ENCODE peak calls at places on chromosome X, in seven cellular contexts. T is tibial nerve; E is Peyer's patch; M is astrocyte of the spinal cord; Y is uterus; H is effector memory CD4-positive, alpha-beta T cell; P is heart right ventricle. N is an unnamed sample.

GRCh38 chrX:25807022-25807421 is 331.1 kb upstream of the MAGEB18 start:
- DNase-seq in T (no peak), E (no peak), M (no peak), Y (no peak), H (no peak), P (no peak), N (no peak)

GRCh38 chrX:100931218-100931924 is 2.7 kb upstream of the XKRX start:
- DNase-seq in T (no peak), E (no peak), M (no peak), Y (no peak), H (no peak), P (no peak), N (no peak)

GRCh38 chrX:9785944-9786741 is at the start of gene SHROOM2:
- DNase-seq in T (no peak), E (no peak), M (no peak), Y (no peak), H (no peak), P (no peak), N (no peak)

GRCh38 chrX:37998586-37999267 is 7.6 kb upstream of the SYTL5 start:
- DNase-seq in T (no peak), E (no peak), M (peak; percentile 58), Y (no peak), H (no peak), P (no peak), N (no peak)

GRCh38 chrX:153634832-153635231 is 12.2 kb upstream of the DUSP9 start:
- DNase-seq in T (no peak), E (no peak), M (no peak), Y (peak; percentile 3), H (no peak), P (no peak), N (no peak)

GRCh38 chrX:113058634-113059033 is 218.0 kb upstream of the AMOT start:
- DNase-seq in T (no peak), E (no peak), M (peak; percentile 1), Y (no peak), H (no peak), P (no peak), N (no peak)

GRCh38 chrX:150806827-150807226 is 91.6 kb downstream of the CD99L2 start:
- DNase-seq in T (no peak), E (no peak), M (no peak), Y (no peak), H (no peak), P (no peak), N (no peak)

GRCh38 chrX:50448565-50448964 is 22.1 kb downstream of the DGKK start:
- DNase-seq in T (no peak), E (peak; percentile 72), M (no peak), Y (no peak), H (no peak), P (no peak), N (no peak)

GRCh38 chrX:11381464-11381863 is 88.3 kb downstream of the AMELX start:
- DNase-seq in T (peak; percentile 59), E (peak; percentile 48), M (peak; percentile 58), Y (peak; percentile 38), H (no peak), P (no peak), N (no peak)

GRCh38 chrX:123920065-123920785 is 41.3 kb upstream of the STAG2 start:
- DNase-seq in T (no peak), E (no peak), M (peak; percentile 71), Y (no peak), H (no peak), P (no peak), N (no peak)

GRCh38 chrX:115399306-115399705 is 109.8 kb downstream of the LUZP4 start:
- DNase-seq in T (no peak), E (no peak), M (no peak), Y (no peak), H (no peak), P (no peak), N (no peak)

GRCh38 chrX:1534321-1535168 is 2.4 kb downstream of the P2RY8 start:
- DNase-seq in T (no peak), E (peak; percentile 49), M (no peak), Y (no peak), H (no peak), P (no peak), N (no peak)

GRCh38 chrX:31036895-31037294 is 34.9 kb downstream of the FTHL17 start:
- DNase-seq in T (peak; percentile 24), E (peak; percentile 70), M (peak; percentile 44), Y (peak; percentile 15), H (no peak), P (no peak), N (peak; percentile 40)

GRCh38 chrX:131279617-131280016 is 9.5 kb downstream of the IGSF1 start:
- DNase-seq in T (no peak), E (no peak), M (no peak), Y (no peak), H (no peak), P (no peak), N (no peak)

GRCh38 chrX:120672389-120672788 is 42.5 kb upstream of the C1GALT1C1 start:
- DNase-seq in T (peak; percentile 58), E (no peak), M (peak; percentile 84), Y (peak; percentile 56), H (no peak), P (peak; percentile 36), N (peak; percentile 8)

GRCh38 chrX:70494441-70494840 is 49.8 kb downstream of the DLG3 start:
- DNase-seq in T (no peak), E (no peak), M (no peak), Y (no peak), H (no peak), P (no peak), N (no peak)

GRCh38 chrX:152428596-152428995 is 22.5 kb downstream of the GABRA3 start:
- DNase-seq in T (no peak), E (no peak), M (no peak), Y (no peak), H (no peak), P (no peak), N (no peak)

GRCh38 chrX:1261285-1261684 is 7.3 kb upstream of the CSF2RA start:
- DNase-seq in T (no peak), E (no peak), M (no peak), Y (no peak), H (no peak), P (no peak), N (no peak)

GRCh38 chrX:11886745-11887144 is 128.7 kb downstream of the MSL3 start:
- DNase-seq in T (no peak), E (no peak), M (peak; percentile 58), Y (no peak), H (no peak), P (no peak), N (peak; percentile 54)

GRCh38 chrX:55142919-55143310 is 54.1 kb downstream of the PAGE2 start:
- DNase-seq in T (no peak), E (no peak), M (no peak), Y (no peak), H (no peak), P (no peak), N (no peak)
- H3K4me3 ChIP-seq in T (no peak overlapping the region), E (no peak overlapping the region), M (no peak overlapping the region), Y (no peak overlapping the region), H (no peak overlapping the region), P (no peak overlapping the region), N (no peak overlapping the region)

DNA sequence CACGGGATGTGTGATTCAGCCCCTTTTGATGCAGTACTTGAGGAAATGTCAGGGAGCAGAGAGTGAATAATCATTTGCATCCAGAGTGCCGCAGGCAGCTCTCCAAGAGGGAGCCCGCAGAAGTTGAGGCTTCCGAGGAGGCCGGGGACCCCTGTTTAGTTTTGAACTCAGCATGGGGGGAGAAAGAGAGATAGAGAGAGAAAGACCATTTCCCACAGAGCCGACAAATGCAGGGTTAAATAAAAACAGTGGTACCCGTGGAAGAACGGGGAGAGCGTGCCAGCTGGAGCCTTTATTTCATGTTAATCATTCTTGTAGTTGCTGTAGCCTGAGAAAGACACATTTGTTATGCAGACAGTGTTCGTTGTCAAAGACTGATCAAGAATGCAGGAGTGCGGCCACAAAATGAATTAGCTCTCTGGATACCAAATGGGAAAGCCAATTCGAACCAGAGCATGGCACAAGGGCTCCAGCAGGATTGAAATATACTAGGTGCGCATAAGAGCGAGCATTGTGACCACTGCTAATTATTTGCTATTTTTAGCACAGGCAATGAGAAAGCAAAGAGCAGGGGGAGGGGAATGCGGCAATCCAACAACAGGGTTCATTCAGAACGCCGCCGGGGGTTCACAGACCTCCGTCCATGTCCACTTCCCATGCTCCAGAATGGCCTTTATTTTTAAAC is 243.8 kb upstream of the VCX3A start:
- DNase-seq in T (no peak), E (no peak), M (no peak), Y (no peak), H (no peak), P (no peak), N (no peak)
- H3K4me3 ChIP-seq in T (no peak overlapping the region), E (no peak overlapping the region), M (no peak overlapping the region), Y (no peak overlapping the region), H (no peak overlapping the region), P (no peak overlapping the region), N (no peak overlapping the region)

DNA sequence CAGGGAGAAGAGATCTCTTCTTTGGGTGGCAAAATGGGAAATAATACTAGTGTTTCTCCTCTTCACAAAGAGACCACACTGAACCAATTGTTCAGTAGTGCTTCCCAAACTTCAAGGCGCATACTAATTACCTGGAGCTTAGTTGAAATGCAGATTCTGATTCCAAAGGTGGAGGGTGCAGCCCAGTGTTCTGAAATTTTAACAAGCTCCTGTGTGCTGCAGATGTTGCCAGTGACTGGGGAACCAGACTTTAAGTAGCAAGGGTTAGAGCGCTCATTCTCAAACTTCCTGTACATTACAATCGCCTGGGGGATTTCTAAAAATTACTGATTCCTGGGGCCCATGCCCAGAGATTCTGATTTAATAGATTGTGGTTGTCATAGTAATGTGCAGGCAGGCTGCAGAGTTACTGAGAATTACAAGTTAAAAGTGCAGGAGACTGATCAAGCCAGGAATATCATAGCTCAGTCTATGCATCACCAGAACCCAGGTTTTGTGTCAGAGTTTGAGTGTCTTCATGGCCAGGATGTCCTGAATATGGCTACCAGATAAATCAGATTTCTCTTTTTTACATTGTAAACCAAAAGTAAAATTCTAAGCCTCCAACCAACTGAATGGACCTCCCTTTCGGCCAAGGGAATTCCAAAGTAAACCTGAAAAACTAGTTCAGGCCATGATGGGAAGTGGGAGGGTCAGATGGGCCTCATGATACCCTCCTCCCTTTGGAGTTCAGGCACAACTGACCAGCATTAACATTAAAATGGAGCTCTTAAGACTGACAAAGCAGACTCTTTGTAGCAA is 121.7 kb downstream of the ATXN3L start:
- DNase-seq in T (no peak), E (no peak), M (no peak), Y (no peak), H (no peak), P (no peak), N (no peak)
- H3K4me3 ChIP-seq in T (no peak overlapping the region), E (no peak overlapping the region), M (no peak overlapping the region), Y (no peak overlapping the region), H (no peak overlapping the region), P (no peak overlapping the region), N (no peak overlapping the region)

GRCh38 chrX:107712231-107713204 is 63.1 kb downstream of the TSC22D3 start:
- DNase-seq in T (peak; percentile 76), E (peak; percentile 70), M (peak; percentile 63), Y (peak; percentile 57), H (no peak), P (no peak), N (no peak)

GRCh38 chrX:107713205-107714195 is 62.1 kb downstream of the TSC22D3 start:
- DNase-seq in T (no peak), E (peak; percentile 51), M (no peak), Y (no peak), H (no peak), P (no peak), N (no peak)

GRCh38 chrX:107715331-107716044 is 60.1 kb downstream of the TSC22D3 start:
- DNase-seq in T (no peak), E (peak; percentile 53), M (no peak), Y (no peak), H (no peak), P (no peak), N (no peak)

GRCh38 chrX:107716045-107716684 is 59.4 kb downstream of the TSC22D3 start:
- DNase-seq in T (no peak), E (peak; percentile 56), M (peak; percentile 30), Y (no peak), H (no peak), P (peak; percentile 24), N (peak; percentile 32)

GRCh38 chrX:107714196-107714811 is 61.3 kb downstream of the TSC22D3 start:
- DNase-seq in T (no peak), E (peak; percentile 52), M (peak; percentile 31), Y (no peak), H (no peak), P (no peak), N (no peak)
- H3K4me3 ChIP-seq in T (peak overlapping the region; percentile 77), E (peak overlapping the region; percentile 70), M (peak overlapping the region; percentile 58), Y (peak overlapping the region; percentile 70), H (peak overlapping the region; percentile 90), P (peak overlapping the region; percentile 42), N (no peak overlapping the region)